ENCODE peak calls at places on chromosome 18, in five cellular contexts. Y is brain microvascular endothelial cell, P is transverse colon, C is stomach, J is neural progenitor cell. E is an unnamed sample.

GRCh38 chr18:62894681-62895390 is 179.5 kb downstream of the PHLPP1 start:
- DNase-seq in P (no peak), Y (no peak), C (no peak), J (no peak), E (no peak)

GRCh38 chr18:69795785-69796184 is 151.9 kb downstream of the CD226 start:
- DNase-seq in P (no peak), C (no peak), Y (no peak), J (peak; percentile 48), E (peak; percentile 29)

GRCh38 chr18:7512326-7512725 is 54.8 kb upstream of the PTPRM start:
- DNase-seq in J (no peak), P (no peak), Y (no peak), C (no peak), E (peak; percentile 3)

GRCh38 chr18:55380574-55380973 is 207.4 kb downstream of the TCF4 start:
- DNase-seq in C (no peak), J (no peak), Y (no peak), P (no peak), E (peak; percentile 91)

GRCh38 chr18:24613887-24614286 is 153.4 kb downstream of the HRH4 start:
- DNase-seq in P (no peak), Y (no peak), J (no peak), C (no peak), E (no peak)

GRCh38 chr18:9722691-9723090 is 14.6 kb downstream of the RAB31 start:
- DNase-seq in J (no peak), P (peak; percentile 59), Y (no peak), C (peak; percentile 73), E (no peak)

GRCh38 chr18:63265322-63265721 is 54.2 kb downstream of the BCL2 start:
- DNase-seq in P (no peak), C (no peak), Y (no peak), J (no peak), E (no peak)

GRCh38 chr18:9365406-9365805 is 30.8 kb downstream of the TWSG1 start:
- DNase-seq in J (no peak), C (no peak), P (no peak), Y (peak; percentile 26), E (peak; percentile 36)

GRCh38 chr18:75003764-75004690 is 204.9 kb downstream of the PTGR3 start:
- DNase-seq in C (no peak), Y (no peak), P (no peak), J (no peak), E (no peak)

DNA sequence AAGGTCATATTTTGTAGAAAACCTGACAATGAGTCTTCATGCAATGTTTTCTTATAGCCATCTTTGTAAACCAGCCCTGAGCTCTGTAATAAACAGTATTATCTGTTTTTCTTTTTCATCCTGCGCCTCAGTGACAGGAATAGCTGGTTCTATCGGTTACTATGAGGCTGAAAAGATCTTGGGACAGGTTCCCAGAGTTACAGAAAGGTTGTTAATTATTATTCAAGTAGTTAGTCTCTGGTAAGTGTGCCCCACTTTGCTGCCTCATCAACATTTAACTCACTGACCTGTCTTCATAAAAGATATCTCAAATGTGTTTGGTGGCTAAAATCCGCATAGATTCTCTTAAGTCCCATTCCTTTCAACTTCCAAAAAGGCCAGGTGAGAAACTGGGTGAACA is 18.6 kb downstream of the ACAA2 start:
- DNase-seq in Y (no peak), C (no peak), J (no peak), P (no peak), E (no peak)
- H3K36me3 ChIP-seq in Y (peaks cover 13% of the 10 kb centered on the region), C (peaks cover 76% of the 10 kb centered on the region), J (peaks cover 13% of the 10 kb centered on the region), P (peaks cover 58% of the 10 kb centered on the region), E (peaks cover 14% of the 10 kb centered on the region)

GRCh38 chr18:2717407-2717806 is 61.9 kb downstream of the SMCHD1 start:
- DNase-seq in Y (no peak), P (no peak), J (no peak), C (no peak), E (no peak)
- H3K36me3 ChIP-seq in Y (peaks cover 26% of the 10 kb centered on the region), P (peaks cover 69% of the 10 kb centered on the region), J (peaks cover 30% of the 10 kb centered on the region), C (peaks cover 87% of the 10 kb centered on the region), E (peaks cover 44% of the 10 kb centered on the region)

DNA sequence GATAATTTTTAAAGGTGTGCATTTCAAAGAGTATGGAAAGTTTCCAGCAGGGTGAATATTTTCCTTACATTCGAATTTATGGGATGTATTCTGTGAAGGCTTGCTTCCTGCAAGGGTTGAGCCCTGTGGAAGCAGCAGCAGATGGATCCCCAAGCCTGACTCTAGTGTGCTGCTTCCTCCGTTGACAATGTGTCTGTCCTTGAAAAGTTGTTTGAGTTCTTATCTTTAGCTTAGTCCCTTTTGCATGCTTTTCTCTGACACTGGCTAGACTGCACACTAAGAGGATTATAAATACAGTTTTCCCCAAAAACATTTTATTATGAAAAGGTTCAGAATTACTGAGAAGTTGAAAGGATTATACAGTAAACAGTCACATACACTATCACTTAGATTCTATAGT is 86.3 kb downstream of the CEP192 start:
- DNase-seq in P (no peak), J (no peak), C (no peak), Y (no peak), E (no peak)
- H3K36me3 ChIP-seq in P (peaks cover 32% of the 10 kb centered on the region), J (no peaks in the 10 kb centered on the region), C (peaks cover 56% of the 10 kb centered on the region), Y (peaks cover 7% of the 10 kb centered on the region), E (peaks cover 18% of the 10 kb centered on the region)

DNA sequence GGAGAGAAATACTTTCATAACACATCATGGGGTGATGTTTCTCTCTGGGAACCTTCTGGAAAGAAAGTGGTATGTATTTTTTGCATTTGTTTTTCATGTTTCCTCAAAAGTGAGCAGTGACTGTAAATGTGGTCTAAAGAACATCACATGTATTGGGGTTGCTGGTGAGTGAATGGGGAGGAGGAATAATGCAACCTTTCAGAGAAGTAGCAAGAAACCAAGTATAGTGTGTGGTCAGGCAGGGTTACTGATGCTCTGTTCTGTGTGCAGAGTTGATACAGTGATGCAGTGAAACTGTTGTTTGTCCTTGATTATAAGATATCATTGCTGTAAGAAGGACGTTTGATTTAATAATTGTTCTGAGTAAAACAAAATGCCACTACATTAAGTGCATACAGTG is 24.1 kb downstream of the ADNP2 start:
- DNase-seq in Y (no peak), J (no peak), P (no peak), C (no peak), E (no peak)
- H3K36me3 ChIP-seq in Y (peaks cover 28% of the 10 kb centered on the region), J (peaks cover 21% of the 10 kb centered on the region), P (peaks cover 28% of the 10 kb centered on the region), C (peaks cover 57% of the 10 kb centered on the region), E (peaks cover 33% of the 10 kb centered on the region)

DNA sequence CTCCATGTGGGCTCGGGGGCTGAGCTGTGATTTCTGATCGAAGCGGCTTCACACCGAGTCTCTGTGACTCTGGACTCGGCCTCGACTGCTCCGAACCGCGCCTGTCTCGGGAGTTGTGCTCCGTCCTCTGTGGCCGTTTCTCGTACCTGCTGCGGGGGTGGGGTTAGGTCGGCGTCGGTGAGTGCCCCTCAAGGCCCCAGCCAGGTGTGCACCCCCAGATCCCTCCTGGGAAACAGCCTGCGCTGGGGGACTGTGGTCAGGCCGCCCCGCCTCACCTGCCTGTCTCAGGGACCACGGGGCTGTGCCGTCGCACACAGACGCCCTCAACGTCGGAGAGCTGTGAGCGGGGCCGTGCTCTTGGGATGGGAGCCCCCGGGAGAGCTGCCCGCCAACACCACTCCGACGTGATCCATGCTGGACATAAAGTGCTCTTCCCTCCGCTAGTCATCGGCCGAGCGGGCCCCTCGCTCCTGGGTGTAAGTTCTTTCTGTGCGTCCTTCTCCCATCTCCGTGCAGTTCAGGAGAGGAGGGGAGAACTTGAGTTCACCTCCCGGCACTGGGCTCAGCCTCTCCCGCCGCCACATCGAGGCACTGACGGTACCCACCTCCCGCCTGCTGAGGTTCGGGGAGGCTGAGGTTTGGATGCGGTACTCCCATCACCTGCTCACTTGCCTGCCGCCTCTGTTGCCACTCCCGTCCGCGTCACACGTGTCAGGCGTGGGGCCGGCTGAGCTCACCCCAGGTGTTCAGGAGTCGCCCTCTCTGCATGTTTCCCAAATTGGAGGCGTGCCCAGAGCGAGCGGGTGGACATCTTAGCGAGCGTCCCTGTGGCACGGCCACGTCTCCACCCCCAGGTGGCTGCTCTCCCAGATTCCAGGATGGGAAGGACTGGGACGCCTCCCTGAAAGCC is 55.7 kb downstream of the CTDP1 start:
- DNase-seq in C (no peak), P (no peak), Y (no peak), J (no peak), E (no peak)
- H3K36me3 ChIP-seq in C (peaks cover 94% of the 10 kb centered on the region), P (peaks cover 53% of the 10 kb centered on the region), Y (peaks cover 65% of the 10 kb centered on the region), J (peaks cover 13% of the 10 kb centered on the region), E (peaks cover 20% of the 10 kb centered on the region)

GRCh38 chr18:51082571-51083264 is 52.7 kb downstream of the SMAD4 start:
- DNase-seq in J (no peak), Y (peak; percentile 29), C (no peak), P (no peak), E (peak; percentile 57)
- H3K36me3 ChIP-seq in J (peaks cover 32% of the 10 kb centered on the region), Y (peaks cover 10% of the 10 kb centered on the region), C (peaks cover 89% of the 10 kb centered on the region), P (peaks cover 74% of the 10 kb centered on the region), E (peaks cover 33% of the 10 kb centered on the region)

GRCh38 chr18:23471486-23471885 is 18.4 kb downstream of the RIOK3 start:
- DNase-seq in P (no peak), J (no peak), Y (no peak), C (no peak), E (no peak)
- H3K36me3 ChIP-seq in P (peaks cover 87% of the 10 kb centered on the region), J (peaks cover 17% of the 10 kb centered on the region), Y (peaks cover 72% of the 10 kb centered on the region), C (peaks cover 99% of the 10 kb centered on the region), E (peaks cover 50% of the 10 kb centered on the region)

GRCh38 chr18:59353079-59353680 is 5.9 kb downstream of the LMAN1 start:
- DNase-seq in Y (no peak), C (no peak), J (no peak), P (no peak), E (no peak)

GRCh38 chr18:59357928-59358327 is 1.1 kb downstream of the LMAN1 start:
- DNase-seq in J (peak; percentile 13), P (no peak), Y (peak; percentile 77), C (no peak), E (peak; percentile 89)

GRCh38 chr18:59358611-59359575 is at the start of gene LMAN1:
- DNase-seq in P (peak; percentile 96), C (peak; percentile 95), J (peak; percentile 99), Y (peak; percentile 90), E (peak; percentile 82)

GRCh38 chr18:59352250-59352855 is 6.7 kb downstream of the LMAN1 start:
- DNase-seq in C (no peak), P (no peak), J (no peak), Y (no peak), E (no peak)

GRCh38 chr18:59354731-59355130 is 4.3 kb downstream of the LMAN1 start:
- DNase-seq in Y (no peak), P (no peak), C (no peak), J (no peak), E (no peak)
- H3K36me3 ChIP-seq in Y (peaks cover 47% of the 10 kb centered on the region), P (peaks cover 36% of the 10 kb centered on the region), C (peaks cover 61% of the 10 kb centered on the region), J (peaks cover 48% of the 10 kb centered on the region), E (peaks cover 52% of the 10 kb centered on the region)

E was measured in astrocyte.